ENCODE peak calls at places on chromosomes 2 and 18, in ten cellular contexts. Y is HTR-8/SVneo; Q is COR-L47; E is HS-5; J is T-helper 2 cell; R is NCI-H1105 treated with DMSO at 0.1 percent for 48 hours; I is lower lobe of right lung; W is effector memory CD4-positive, alpha-beta T cell; A is NT2/D1; M is stimulated activated CD8-positive, alpha-beta memory T cell treated with anti-CD3 and anti-CD28 coated beads, Interleukin-12 subunit alpha, Interleukin-12 subunit beta, amount 100 ng/mL, for 4 hours. O is an unnamed sample.

GRCh38 chr2:75525434-75526308 is 35.1 kb downstream of the EVA1A start:
- DNase-seq in M (no peak), A (no peak), J (no peak), E (no peak), R (no peak), W (no peak), Q (no peak), I (no peak), Y (no peak), O (no peak)

GRCh38 chr2:117299451-117299850 is 515.0 kb upstream of the DDX18 start:
- DNase-seq in A (no peak), Q (no peak), J (no peak), M (no peak), W (no peak), Y (no peak), E (no peak), I (no peak), R (no peak), O (no peak)

GRCh38 chr2:235638541-235639192 is 144.8 kb downstream of the AGAP1 start:
- DNase-seq in J (no peak), W (no peak), A (no peak), I (no peak), R (no peak), M (no peak), E (no peak), Q (no peak), Y (no peak), O (no peak)

GRCh38 chr2:85785027-85785822 is 31.4 kb downstream of the ATOH8 start:
- DNase-seq in Q (no peak), W (no peak), M (no peak), A (no peak), E (no peak), I (peak; percentile 68), Y (no peak), R (no peak), J (peak; percentile 17), O (no peak)

GRCh38 chr18:7635948-7636347 is 68.8 kb downstream of the PTPRM start:
- DNase-seq in I (no peak), W (no peak), J (no peak), R (no peak), M (no peak), E (no peak), A (no peak), Q (no peak), Y (no peak), O (no peak)

GRCh38 chr2:64654063-64654811 is 524 bp upstream of the SERTAD2 start:
- DNase-seq in R (peak; percentile 63), E (peak; percentile 72), I (peak; percentile 91), M (peak; percentile 67), Q (peak; percentile 58), Y (peak; percentile 88), A (peak; percentile 68), J (peak; percentile 71), W (peak; percentile 62), O (peak; percentile 63)

GRCh38 chr2:152486048-152486736 is 151.2 kb downstream of the FMNL2 start:
- DNase-seq in E (no peak), Y (no peak), I (no peak), J (no peak), Q (no peak), R (no peak), A (no peak), M (no peak), W (no peak), O (no peak)

GRCh38 chr2:147110962-147111361 is 733.9 kb upstream of the ACVR2A start:
- DNase-seq in R (no peak), I (no peak), W (no peak), A (no peak), Q (no peak), E (no peak), M (no peak), Y (no peak), J (no peak), O (no peak)

GRCh38 chr18:58534535-58535301 is 94.2 kb downstream of the ALPK2 start:
- DNase-seq in Q (no peak), J (no peak), Y (no peak), R (no peak), W (no peak), M (no peak), I (no peak), E (no peak), A (no peak), O (no peak)

GRCh38 chr18:79195716-79196683 is 126.8 kb downstream of the ATP9B start:
- DNase-seq in E (no peak), Q (no peak), I (no peak), M (no peak), R (no peak), A (no peak), Y (no peak), W (no peak), J (no peak), O (no peak)

GRCh38 chr2:232316382-232317190 is 62.0 kb upstream of the ALPP start:
- DNase-seq in M (no peak), R (no peak), Q (no peak), W (no peak), A (no peak), Y (no peak), J (no peak), I (no peak), E (no peak), O (no peak)

GRCh38 chr2:149483004-149483605 is 104.5 kb downstream of the MMADHC start:
- DNase-seq in I (no peak), J (no peak), E (no peak), R (no peak), W (no peak), Y (no peak), M (no peak), A (no peak), Q (no peak), O (no peak)

GRCh38 chr2:120037995-120038541 is 25.2 kb downstream of the EPB41L5 start:
- DNase-seq in A (no peak), W (no peak), M (no peak), J (no peak), E (no peak), R (no peak), Y (no peak), I (no peak), Q (no peak), O (no peak)

O was measured in activated naive CD4-positive, alpha-beta T cell treated with anti-CD3 and anti-CD28 coated beads, Interleukin-2, amount 50 U/mL, for 16 hours.